ENCODE peak calls at places on chromosomes 11 and 22, in ten cellular contexts. H, Z, O, W, B, U, M, Y, S and J are unnamed samples. For H3K27me3, the result is how much of the 10 kb centered on the place peaks cover.

GRCh38 chr22:20606041-20606783 is 98.8 kb downstream of the MED15 start:
- DNase-seq in Y (peak), Z (peak), M (peak), H (peak), W (peak), B (peak), S (peak), U (peak), O (peak), J (peak)

GRCh38 chr11:126485986-126486635 is 130.6 kb downstream of the ST3GAL4 start:
- DNase-seq in O (no peak), Y (no peak), Z (no peak), M (no peak), S (no peak), B (no peak), W (no peak), H (no peak), U (no peak), J (peak)

GRCh38 chr11:34343153-34343552 is 14.7 kb downstream of the ABTB2 start:
- DNase-seq in M (no peak), W (no peak), U (no peak), S (no peak), B (peak), Y (no peak), Z (no peak), O (peak), H (no peak), J (no peak)

GRCh38 chr22:44526431-44527115 is 28.5 kb upstream of the RTL6 start:
- DNase-seq in W (no peak), O (no peak), U (no peak), B (no peak), Z (no peak), S (no peak), H (no peak), Y (no peak), M (no peak), J (no peak)

GRCh38 chr11:130872961-130873360 is 43.3 kb downstream of the SNX19 start:
- DNase-seq in S (no peak), U (no peak), M (no peak), Z (no peak), W (no peak), Y (no peak), B (peak), O (peak), H (no peak), J (no peak)

GRCh38 chr22:43465291-43466015 is 53.6 kb downstream of the MPPED1 start:
- DNase-seq in S (no peak), Y (no peak), W (no peak), Z (no peak), B (no peak), U (no peak), O (no peak), H (no peak), M (no peak), J (no peak)

GRCh38 chr11:1992111-1992510 is 5.5 kb downstream of the H19 start:
- DNase-seq in S (no peak), M (no peak), U (peak), Z (no peak), H (no peak), B (no peak), Y (no peak), O (no peak), W (no peak), J (peak)

GRCh38 chr11:112734207-112734606 is 227.0 kb upstream of the NCAM1 start:
- DNase-seq in Z (no peak), M (no peak), H (peak), W (no peak), S (no peak), U (no peak), B (peak), Y (no peak), O (peak), J (no peak)

GRCh38 chr11:122690801-122691649 is 35.5 kb downstream of the UBASH3B start:
- DNase-seq in W (no peak), Y (no peak), O (peak), Z (no peak), B (peak), U (no peak), S (no peak), H (no peak), M (no peak), J (no peak)

GRCh38 chr11:73636249-73636648 is 10.1 kb upstream of the PLEKHB1 start:
- DNase-seq in U (no peak), O (no peak), W (no peak), Z (no peak), S (no peak), H (no peak), Y (no peak), B (no peak), M (no peak), J (no peak)

GRCh38 chr11:61707574-61707973 is 27.4 kb downstream of the DAGLA start:
- DNase-seq in O (no peak), H (no peak), U (no peak), B (no peak), Z (no peak), M (no peak), W (no peak), Y (no peak), S (no peak), J (no peak)

GRCh38 chr11:69075421-69076128 is 26.8 kb downstream of the TPCN2 start:
- DNase-seq in H (no peak), Y (no peak), Z (no peak), M (no peak), S (peak), O (peak), U (no peak), W (no peak), B (peak), J (no peak)

DNA sequence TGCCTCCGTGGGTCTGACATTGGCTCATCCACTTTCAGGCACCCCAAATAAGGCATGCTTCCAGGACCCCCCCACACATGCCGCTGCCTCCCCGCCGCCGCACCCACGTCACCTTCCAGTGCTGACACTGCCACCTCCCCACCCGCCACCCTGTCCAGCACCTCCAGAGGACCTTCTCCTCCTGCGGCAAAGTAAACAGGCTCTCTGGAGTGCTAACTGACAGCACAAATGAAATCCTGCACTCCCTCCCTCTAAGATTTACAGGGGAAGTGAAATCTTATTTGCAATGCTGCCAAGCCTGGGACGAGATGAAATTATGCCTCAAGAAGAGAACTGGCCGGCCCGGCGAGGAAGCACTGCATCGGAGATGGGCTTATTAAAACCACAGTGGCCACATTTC is 35.3 kb downstream of the MACROD1 start:
- DNase-seq in M (no peak), Z (no peak), H (no peak), O (no peak), B (no peak), Y (no peak), W (no peak), S (no peak), U (no peak), J (no peak)
- H3K27me3 ChIP-seq in M (under half), Z (under half), H (under half), O (under half), B (under half), Y (under half), W (under half), S (under half), U (under half), J (under half)

DNA sequence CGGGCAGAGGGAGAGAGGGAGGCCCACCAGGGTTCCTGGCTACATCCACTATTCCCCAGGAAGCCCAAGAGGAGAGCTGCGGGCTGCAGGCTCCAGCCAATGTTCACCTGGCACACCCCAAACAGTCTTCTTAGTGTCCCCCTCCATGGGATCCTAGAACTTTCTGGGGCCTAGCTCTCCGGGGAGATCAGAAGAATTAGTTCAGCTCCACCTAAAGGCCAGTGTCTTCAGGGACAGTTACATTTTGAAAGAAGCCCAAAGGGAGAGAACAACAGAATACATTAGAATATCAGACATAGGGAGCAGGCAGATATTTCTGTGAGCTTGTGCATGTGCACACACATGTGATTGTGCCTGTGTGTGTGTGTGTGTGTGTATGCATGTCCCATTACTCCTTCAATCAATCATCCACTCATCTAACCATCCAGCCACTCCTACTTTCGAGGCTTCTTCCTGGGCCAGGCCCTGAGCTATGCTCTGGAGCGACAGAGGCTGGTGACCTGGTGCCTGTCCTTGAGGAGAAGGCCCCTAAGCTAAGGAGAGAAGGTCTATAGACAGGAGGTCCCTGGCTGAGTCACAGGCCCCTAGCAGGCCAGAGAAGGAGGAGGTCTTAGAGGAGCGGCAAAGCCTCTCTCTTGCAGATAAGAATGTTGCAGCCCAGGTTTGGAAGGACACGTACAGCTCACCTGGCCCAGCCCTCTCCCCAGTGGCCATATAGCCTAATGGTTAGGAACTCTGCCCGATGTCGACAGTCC is 165.5 kb downstream of the DSCAML1 start:
- DNase-seq in U (no peak), O (no peak), Y (no peak), B (no peak), W (no peak), M (no peak), S (no peak), Z (no peak), H (no peak), J (no peak)
- H3K27me3 ChIP-seq in U (under half), O (under half), Y (under half), B (under half), W (under half), M (under half), S (under half), Z (under half), H (under half), J (under half)

GRCh38 chr22:45942344-45942743 is 34.6 kb downstream of the WNT7B start:
- DNase-seq in W (no peak), O (no peak), B (no peak), M (no peak), Z (no peak), Y (no peak), U (no peak), S (no peak), H (no peak), J (no peak)
- H3K27me3 ChIP-seq in W (under half), O (under half), B (under half), M (under half), Z (under half), Y (under half), U (under half), S (under half), H (under half), J (under half)

GRCh38 chr11:8262552-8263108 is 1.0 kb downstream of the LMO1 start:
- DNase-seq in W (no peak), Z (no peak), B (peak), H (peak), M (no peak), O (peak), Y (no peak), S (peak), U (peak), J (no peak)
- H3K27me3 ChIP-seq in W (under half), Z (under half), B (under half), H (under half), M (under half), O (half or more), Y (half or more), S (under half), U (under half), J (under half)